ENCODE peak calls at places on chromosomes 7 and 10, in six cellular contexts. One of them, this sample, is unnamed. For H3K27me3, the result is how much of the 10 kb centered on the place peaks cover.

GRCh38 chr7:32958046-32959025 is 1.1 kb downstream of the FKBP9 start:
- DNase-seq in K562: no peak
- DNase-seq in H1: peak
- DNase-seq in HepG2: peak
- DNase-seq in SK-N-SH: no peak
- DNase-seq in GM12878: no peak
- DNase-seq in this sample: no peak

GRCh38 chr10:22427890-22428571 is 82.7 kb downstream of the SPAG6 start:
- DNase-seq in K562: peak
- DNase-seq in SK-N-SH: peak
- DNase-seq in H1: no peak
- DNase-seq in HepG2: no peak
- DNase-seq in GM12878: no peak
- DNase-seq in this sample: no peak

GRCh38 chr7:14073988-14074387 is 84.5 kb upstream of the ETV1 start:
- DNase-seq in GM12878: no peak
- DNase-seq in SK-N-SH: no peak
- DNase-seq in K562: no peak
- DNase-seq in HepG2: no peak
- DNase-seq in H1: no peak
- DNase-seq in this sample: no peak

GRCh38 chr10:101903827-101904520 is 60.4 kb upstream of the KCNIP2 start:
- DNase-seq in K562: no peak
- DNase-seq in SK-N-SH: no peak
- DNase-seq in H1: no peak
- DNase-seq in GM12878: peak
- DNase-seq in HepG2: no peak
- DNase-seq in this sample: no peak

GRCh38 chr7:42170724-42171123 is 66.3 kb downstream of the GLI3 start:
- DNase-seq in HepG2: no peak
- DNase-seq in H1: no peak
- DNase-seq in K562: no peak
- DNase-seq in SK-N-SH: no peak
- DNase-seq in GM12878: no peak
- DNase-seq in this sample: no peak

GRCh38 chr7:54846272-54846671 is 87.3 kb upstream of the SEC61G start:
- DNase-seq in K562: no peak
- DNase-seq in H1: no peak
- DNase-seq in HepG2: no peak
- DNase-seq in GM12878: no peak
- DNase-seq in SK-N-SH: no peak
- DNase-seq in this sample: no peak

GRCh38 chr10:48703776-48704555 is 19.3 kb downstream of the WDFY4 start:
- DNase-seq in SK-N-SH: no peak
- DNase-seq in GM12878: no peak
- DNase-seq in K562: no peak
- DNase-seq in H1: no peak
- DNase-seq in HepG2: no peak
- DNase-seq in this sample: no peak

GRCh38 chr7:11792122-11792521 is 39.9 kb downstream of the THSD7A start:
- DNase-seq in SK-N-SH: no peak
- DNase-seq in K562: no peak
- DNase-seq in GM12878: no peak
- DNase-seq in H1: no peak
- DNase-seq in HepG2: no peak
- DNase-seq in this sample: no peak

GRCh38 chr7:53771701-53772100 is 736.3 kb downstream of the POM121L12 start:
- DNase-seq in SK-N-SH: no peak
- DNase-seq in GM12878: no peak
- DNase-seq in HepG2: no peak
- DNase-seq in K562: no peak
- DNase-seq in H1: no peak
- DNase-seq in this sample: no peak

GRCh38 chr10:1280436-1281401 is 224.5 kb downstream of the WDR37 start:
- DNase-seq in K562: no peak
- DNase-seq in SK-N-SH: no peak
- DNase-seq in H1: no peak
- DNase-seq in GM12878: no peak
- DNase-seq in HepG2: no peak
- DNase-seq in this sample: no peak

GRCh38 chr7:85705076-85705475 is 518.2 kb upstream of the SEMA3D start:
- DNase-seq in GM12878: no peak
- DNase-seq in K562: no peak
- DNase-seq in H1: no peak
- DNase-seq in HepG2: no peak
- DNase-seq in SK-N-SH: no peak
- DNase-seq in this sample: no peak

GRCh38 chr7:100682228-100682741 is 8.7 kb downstream of the GNB2 start:
- DNase-seq in SK-N-SH: peak
- DNase-seq in HepG2: no peak
- DNase-seq in H1: no peak
- DNase-seq in K562: no peak
- DNase-seq in GM12878: no peak
- DNase-seq in this sample: no peak

GRCh38 chr10:133196936-133197758 is 32.9 kb upstream of the UTF1 start:
- DNase-seq in K562: no peak
- DNase-seq in SK-N-SH: no peak
- DNase-seq in GM12878: no peak
- DNase-seq in HepG2: no peak
- DNase-seq in H1: no peak
- DNase-seq in this sample: no peak

GRCh38 chr7:78134256-78134655 is 335.7 kb downstream of the PHTF2 start:
- DNase-seq in HepG2: peak
- DNase-seq in GM12878: no peak
- DNase-seq in SK-N-SH: peak
- DNase-seq in K562: peak
- DNase-seq in H1: no peak
- DNase-seq in this sample: no peak

GRCh38 chr7:155763721-155764431 is 48.4 kb downstream of the SHH start:
- DNase-seq in HepG2: no peak
- DNase-seq in K562: no peak
- DNase-seq in H1: no peak
- DNase-seq in GM12878: no peak
- DNase-seq in SK-N-SH: no peak
- DNase-seq in this sample: no peak

GRCh38 chr7:73669316-73669715 is 1.7 kb downstream of the VPS37D start:
- DNase-seq in GM12878: no peak
- DNase-seq in SK-N-SH: peak
- DNase-seq in K562: no peak
- DNase-seq in H1: no peak
- DNase-seq in HepG2: no peak
- DNase-seq in this sample: no peak

GRCh38 chr7:51298912-51299311 is 17.7 kb downstream of the COBL start:
- DNase-seq in SK-N-SH: no peak
- DNase-seq in HepG2: no peak
- DNase-seq in GM12878: no peak
- DNase-seq in K562: no peak
- DNase-seq in H1: no peak
- DNase-seq in this sample: no peak

GRCh38 chr10:22054946-22055345 is 51.4 kb upstream of the DNAJC1 start:
- DNase-seq in K562: no peak
- DNase-seq in GM12878: no peak
- DNase-seq in SK-N-SH: no peak
- DNase-seq in H1: no peak
- DNase-seq in HepG2: no peak
- DNase-seq in this sample: no peak

DNA sequence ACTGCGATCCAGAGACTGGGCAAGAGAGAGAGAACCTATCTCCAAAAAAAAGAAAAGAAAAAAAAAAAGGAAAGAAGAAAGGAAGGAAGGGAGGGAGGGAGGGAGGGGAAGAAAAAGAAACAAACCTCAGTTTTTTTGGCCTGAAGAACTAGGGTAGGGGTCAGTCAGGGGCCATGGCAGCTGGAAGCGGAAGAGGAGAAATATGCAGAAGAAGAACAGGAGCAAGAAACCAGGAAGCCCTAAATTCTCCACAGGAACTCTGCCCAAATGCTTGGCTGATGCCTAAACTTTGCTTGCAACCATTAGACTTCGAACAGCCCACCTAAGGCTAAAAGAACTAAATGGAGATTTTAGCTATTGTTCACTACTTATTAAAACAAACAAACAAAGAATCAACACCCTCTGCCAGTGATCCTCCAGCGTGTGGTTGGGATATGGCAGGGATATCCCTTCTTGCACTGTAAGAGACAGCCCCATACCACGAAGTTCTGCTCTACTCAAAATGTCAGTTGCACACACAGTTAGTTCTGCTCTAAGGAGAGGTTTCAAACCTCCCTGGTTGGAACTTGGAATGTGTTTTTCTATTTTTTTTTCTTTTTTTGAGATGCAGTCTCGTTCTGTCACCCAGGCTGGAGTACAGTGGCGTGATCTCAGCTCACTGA is 139.5 kb downstream of the FAM107B start:
- DNase-seq in GM12878: no peak
- DNase-seq in K562: no peak
- DNase-seq in HepG2: no peak
- DNase-seq in SK-N-SH: no peak
- DNase-seq in H1: no peak
- DNase-seq in this sample: no peak
- TF ChIP-seq GABPA in GM12878: no peak
- TF ChIP-seq GABPA in K562: no peak
- TF ChIP-seq GABPA in HepG2: no peak
- TF ChIP-seq GABPA in SK-N-SH: no peak
- TF ChIP-seq GABPA in H1: no peak
- TF ChIP-seq GABPA in this sample: no peak

DNA sequence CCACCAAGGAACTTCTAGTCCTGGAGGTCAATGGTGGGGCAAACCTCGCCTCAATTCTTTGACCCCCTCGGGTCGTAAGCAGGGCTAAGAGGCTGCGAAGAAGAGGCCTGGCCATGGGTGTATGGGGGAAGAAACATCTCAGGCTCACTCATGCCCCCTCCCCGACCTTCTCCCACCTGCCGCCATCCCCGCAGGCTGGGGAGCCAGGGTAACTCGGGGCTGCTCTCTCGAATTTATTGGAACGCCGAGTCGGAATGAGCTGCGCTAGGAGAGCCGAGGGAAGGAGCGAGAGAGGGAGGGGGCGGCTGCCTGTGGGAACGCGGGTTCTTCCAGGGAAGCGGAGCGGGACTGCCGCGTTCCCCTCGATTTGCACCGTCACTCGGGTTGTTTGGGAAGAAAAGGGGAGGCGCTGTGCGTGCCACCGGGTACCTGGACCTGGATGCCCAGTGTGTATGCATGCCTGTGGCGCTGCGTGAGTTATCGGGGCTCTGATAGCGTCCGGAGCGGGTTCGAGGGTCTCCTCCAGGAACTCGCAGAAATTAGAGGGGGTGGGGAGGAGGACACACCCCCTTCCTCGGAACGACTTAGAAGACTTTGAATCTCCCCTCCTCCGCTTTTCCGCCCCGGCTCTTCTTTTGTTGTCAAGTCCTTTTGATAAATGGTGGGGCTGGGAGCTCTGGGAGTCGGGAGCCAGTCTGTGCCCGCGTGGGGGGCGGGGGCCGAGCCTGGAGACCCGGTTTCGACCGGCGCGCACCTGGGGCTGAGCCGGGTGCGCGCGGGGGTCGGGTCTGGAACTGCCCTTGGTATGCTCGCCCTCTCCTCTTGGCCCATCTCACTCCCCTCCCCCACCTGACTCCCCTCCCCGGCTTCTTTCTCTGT is 1.8 kb upstream of the ZNF503 start:
- DNase-seq in HepG2: peak
- DNase-seq in GM12878: no peak
- DNase-seq in K562: no peak
- DNase-seq in H1: peak
- DNase-seq in SK-N-SH: peak
- DNase-seq in this sample: no peak
- H3K27me3 ChIP-seq in HepG2: under half
- H3K27me3 ChIP-seq in GM12878: under half
- H3K27me3 ChIP-seq in K562: half or more
- H3K27me3 ChIP-seq in H1: half or more
- H3K27me3 ChIP-seq in SK-N-SH: under half
- H3K27me3 ChIP-seq in this sample: under half

DNA sequence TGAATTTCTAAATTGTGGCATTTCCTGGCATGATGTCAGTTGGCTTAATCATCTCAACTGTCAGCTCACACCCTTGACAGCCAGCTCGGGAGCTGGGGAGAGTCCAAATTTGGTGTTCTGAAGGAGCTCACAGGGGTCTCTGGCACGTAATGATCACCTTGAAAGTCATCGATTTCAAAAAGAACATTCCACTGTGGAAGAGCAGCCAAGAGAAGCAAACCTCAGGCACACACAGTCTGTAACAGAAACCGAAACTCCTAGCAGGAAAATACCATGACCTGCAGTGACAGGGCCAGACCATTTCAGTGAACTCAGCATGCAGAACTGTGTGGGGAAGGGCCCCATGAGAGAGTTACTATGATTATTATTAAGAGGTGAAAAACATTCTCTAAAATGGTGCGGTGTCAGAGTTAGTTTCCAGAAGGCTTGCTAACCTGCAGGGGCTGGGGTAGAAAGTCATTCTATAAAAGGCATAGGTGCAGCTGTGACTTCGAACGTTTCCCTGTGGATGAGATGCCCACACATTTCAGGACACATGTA is 26.4 kb upstream of the KLF6 start:
- DNase-seq in HepG2: no peak
- DNase-seq in H1: no peak
- DNase-seq in GM12878: peak
- DNase-seq in SK-N-SH: no peak
- DNase-seq in K562: no peak
- DNase-seq in this sample: no peak
- TF ChIP-seq POLR2AphosphoS5 in HepG2: no peak
- TF ChIP-seq POLR2AphosphoS5 in H1: no peak
- TF ChIP-seq POLR2AphosphoS5 in GM12878: peak
- TF ChIP-seq POLR2AphosphoS5 in SK-N-SH: no peak
- TF ChIP-seq POLR2AphosphoS5 in K562: no peak
- TF ChIP-seq POLR2AphosphoS5 in this sample: no peak

GRCh38 chr10:86968271-86968993 is at the start of gene ADIRF:
- DNase-seq in K562: no peak
- DNase-seq in SK-N-SH: no peak
- DNase-seq in GM12878: no peak
- DNase-seq in H1: peak
- DNase-seq in HepG2: no peak
- DNase-seq in this sample: no peak

GRCh38 chr10:86969421-86970041 is 1.2 kb downstream of the ADIRF start:
- DNase-seq in GM12878: no peak
- DNase-seq in H1: peak
- DNase-seq in SK-N-SH: no peak
- DNase-seq in K562: no peak
- DNase-seq in HepG2: no peak
- DNase-seq in this sample: no peak

GRCh38 chr10:86970152-86970886 is 2.0 kb downstream of the ADIRF start:
- DNase-seq in H1: peak
- DNase-seq in SK-N-SH: no peak
- DNase-seq in HepG2: no peak
- DNase-seq in K562: no peak
- DNase-seq in GM12878: no peak
- DNase-seq in this sample: no peak

GRCh38 chr10:86967481-86967941 is 771 bp upstream of the ADIRF start:
- DNase-seq in SK-N-SH: no peak
- DNase-seq in K562: no peak
- DNase-seq in H1: no peak
- DNase-seq in GM12878: no peak
- DNase-seq in HepG2: no peak
- DNase-seq in this sample: no peak

DNA sequence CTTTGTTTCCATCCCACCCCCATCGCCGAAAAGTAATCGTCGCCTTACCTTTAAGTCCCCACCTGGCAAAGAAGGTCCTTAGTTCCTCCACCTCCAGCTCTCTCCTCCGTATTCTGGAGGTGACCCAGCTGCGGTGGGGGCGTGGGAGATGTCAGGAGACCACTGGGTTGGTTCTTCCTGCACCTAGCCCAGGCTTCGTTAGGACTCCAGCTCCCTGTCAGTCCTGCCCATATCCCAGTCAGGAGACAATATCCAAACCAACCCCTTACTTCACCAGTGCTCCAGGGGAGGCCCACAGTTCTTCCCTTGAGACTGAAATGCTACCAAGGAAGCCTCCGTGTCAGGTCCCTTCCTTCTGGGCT is 693 bp downstream of the ADIRF start:
- DNase-seq in GM12878: no peak
- DNase-seq in HepG2: no peak
- DNase-seq in H1: no peak
- DNase-seq in SK-N-SH: no peak
- DNase-seq in K562: no peak
- DNase-seq in this sample: no peak
- TF ChIP-seq GABPA in GM12878: no peak
- TF ChIP-seq GABPA in HepG2: no peak
- TF ChIP-seq GABPA in H1: no peak
- TF ChIP-seq GABPA in SK-N-SH: no peak
- TF ChIP-seq GABPA in K562: no peak
- TF ChIP-seq GABPA in this sample: no peak